ENCODE peak calls at places on chromosomes 16 and 17, in five cellular contexts. G is neural progenitor cell, R is nephron progenitor cell, J is fibroblast of villous mesenchyme, Z is breast epithelium. F is an unnamed sample.

GRCh38 chr16:19294156-19294649 is 8.7 kb downstream of the CLEC19A start:
- DNase-seq in G (no peak), R (no peak), J (peak), Z (peak), F (no peak)

GRCh38 chr16:51276335-51276734 is 125.3 kb upstream of the SALL1 start:
- DNase-seq in G (no peak), R (no peak), J (peak), Z (no peak), F (no peak)

GRCh38 chr17:47197821-47198220 is 8.7 kb upstream of the CDC27 start:
- DNase-seq in G (no peak), R (no peak), J (no peak), Z (no peak), F (no peak)

GRCh38 chr16:35173295-35173694 is 1713.9 kb downstream of the TP53TG3F start:
- DNase-seq in G (no peak), R (no peak), J (no peak), Z (no peak), F (no peak)

GRCh38 chr17:15121426-15121825 is 143.7 kb downstream of the PMP22 start:
- DNase-seq in G (no peak), R (no peak), J (peak), Z (no peak), F (no peak)

GRCh38 chr16:11560701-11561439 is 25.8 kb downstream of the LITAF start:
- DNase-seq in G (peak), R (peak), J (peak), Z (no peak), F (no peak)

GRCh38 chr16:13291934-13292333 is 390.5 kb downstream of the SHISA9 start:
- DNase-seq in G (peak), R (peak), J (no peak), Z (no peak), F (no peak)

GRCh38 chr17:2701996-2702741 is 9.4 kb downstream of the CLUH start:
- DNase-seq in G (no peak), R (no peak), J (no peak), Z (peak), F (peak)

GRCh38 chr17:39027440-39028035 is 60.3 kb upstream of the FBXO47 start:
- DNase-seq in G (peak), R (peak), J (no peak), Z (no peak), F (no peak)

GRCh38 chr16:50999181-50999580 is 151.9 kb downstream of the SALL1 start:
- DNase-seq in G (peak), R (no peak), J (no peak), Z (no peak), F (no peak)

GRCh38 chr16:52435573-52435972 is 111.4 kb downstream of the TOX3 start:
- DNase-seq in G (peak), R (no peak), J (no peak), Z (no peak), F (peak)

GRCh38 chr16:57810197-57811024 is 8.1 kb upstream of the KIFC3 start:
- DNase-seq in G (peak), R (peak), J (peak), Z (peak), F (no peak)

GRCh38 chr17:44024271-44024663 is 9.5 kb upstream of the TMEM101 start:
- DNase-seq in G (no peak), R (no peak), J (no peak), Z (no peak), F (peak)

GRCh38 chr16:54347961-54348360 is 61.4 kb upstream of the IRX3 start:
- DNase-seq in G (no peak), R (no peak), J (no peak), Z (no peak), F (no peak)

GRCh38 chr17:4230142-4230541 is 33.6 kb downstream of the ANKFY1 start:
- DNase-seq in G (no peak), R (no peak), J (peak), Z (peak), F (no peak)

GRCh38 chr16:86575754-86576557 is 2.4 kb upstream of the FOXL1 start:
- DNase-seq in G (peak), R (peak), J (peak), Z (peak), F (peak)

GRCh38 chr17:43570518-43570928 is 24.4 kb upstream of the ETV4 start:
- DNase-seq in G (no peak), R (no peak), J (peak), Z (no peak), F (no peak)

GRCh38 chr16:360698-361336 is 8.3 kb upstream of the AXIN1 start:
- DNase-seq in G (no peak), R (no peak), J (no peak), Z (no peak), F (no peak)

GRCh38 chr17:10048951-10049350 is 143.9 kb upstream of the RCVRN start:
- DNase-seq in G (no peak), R (no peak), J (no peak), Z (no peak), F (no peak)

GRCh38 chr16:87344165-87344930 is 27.2 kb upstream of the C16orf95 start:
- DNase-seq in G (no peak), R (no peak), J (no peak), Z (no peak), F (no peak)

GRCh38 chr16:1277016-1277944 is 21.4 kb downstream of the TPSD1 start:
- DNase-seq in G (no peak), R (no peak), J (no peak), Z (no peak), F (no peak)

GRCh38 chr16:23962001-23962400 is 126.2 kb downstream of the PRKCB start:
- DNase-seq in G (no peak), R (no peak), J (no peak), Z (no peak), F (no peak)

DNA sequence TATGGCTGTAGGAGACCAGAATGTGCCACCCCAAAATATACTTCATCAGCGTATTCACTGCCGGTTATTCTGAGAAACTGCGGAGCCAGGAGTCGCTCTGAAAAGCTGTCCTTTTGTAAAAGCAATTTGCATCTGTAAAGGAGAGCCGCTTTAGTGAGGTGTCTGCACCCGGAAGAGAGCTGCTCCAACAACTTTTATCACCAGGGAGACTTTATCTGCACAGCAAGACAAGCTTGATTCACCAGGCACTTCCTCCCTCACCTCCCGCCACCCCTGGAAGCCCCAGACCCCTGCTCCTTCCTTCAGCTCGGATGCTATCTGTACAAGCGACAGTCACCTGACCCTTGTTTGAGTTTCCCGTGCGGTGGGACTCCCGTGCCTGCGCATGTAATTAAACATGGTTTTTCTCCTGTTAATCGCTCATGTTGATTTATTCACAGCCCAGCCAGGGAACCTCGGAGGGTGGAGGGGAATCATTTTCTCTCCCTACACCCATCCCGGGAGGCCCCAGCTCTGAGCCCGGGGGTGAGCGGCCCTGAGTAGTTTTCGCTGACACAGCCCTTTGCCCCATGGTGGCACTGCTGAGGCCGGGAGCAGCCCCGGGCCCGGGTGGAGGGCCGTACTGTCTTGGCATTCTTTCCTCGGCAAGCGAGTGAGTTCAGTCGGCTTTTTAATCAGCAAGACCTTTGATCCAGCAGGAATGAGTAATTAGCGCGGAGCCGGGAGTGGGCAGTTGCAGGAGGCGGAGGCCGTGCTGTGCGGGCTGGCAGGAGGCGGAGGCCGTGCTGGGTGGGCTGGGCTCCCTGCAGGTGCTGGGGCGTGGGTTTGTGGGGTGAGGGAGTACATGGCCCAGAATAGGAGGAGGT is 222.7 kb upstream of the CIBAR2 start:
- DNase-seq in G (peak), R (peak), J (peak), Z (no peak), F (no peak)
- TF ChIP-seq CTCF in G (peak), R (no peak), J (peak), Z (no peak), F (no peak)

GRCh38 chr17:11240041-11240801 is 792 bp upstream of the SHISA6 start:
- DNase-seq in G (peak), R (peak), J (no peak), Z (no peak), F (peak)
- TF ChIP-seq CTCF in G (peak), R (no peak), J (no peak), Z (no peak), F (no peak)

DNA sequence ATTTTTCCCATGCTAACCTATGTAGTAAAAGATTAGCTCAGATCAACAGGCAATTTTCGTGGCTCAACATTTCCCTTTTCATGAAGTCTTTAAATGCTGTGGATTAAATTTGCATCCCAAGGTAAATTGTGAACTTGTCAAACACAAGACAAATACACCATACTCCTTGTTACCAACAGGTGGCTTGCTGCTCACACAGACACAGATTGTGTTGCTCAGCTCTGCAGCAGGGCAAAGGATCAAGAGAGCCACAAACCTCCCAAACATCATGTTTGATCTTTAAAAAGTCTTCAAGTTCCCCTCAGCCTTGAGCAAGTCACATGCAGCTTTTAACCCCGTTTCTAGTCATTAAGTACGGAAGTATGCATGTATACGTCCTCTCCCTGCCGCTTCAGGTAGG is 119.6 kb upstream of the CNTNAP4 start:
- DNase-seq in G (peak), R (no peak), J (no peak), Z (no peak), F (no peak)
- TF ChIP-seq CTCF in G (peak), R (no peak), J (no peak), Z (no peak), F (no peak)

GRCh38 chr16:79449906-79450305 is 150.6 kb downstream of the MAF start:
- DNase-seq in G (no peak), R (no peak), J (no peak), Z (no peak), F (no peak)

GRCh38 chr16:79444522-79445040 is 156.0 kb downstream of the MAF start:
- DNase-seq in G (no peak), R (no peak), J (no peak), Z (no peak), F (no peak)

GRCh38 chr16:79451196-79451816 is 149.2 kb downstream of the MAF start:
- DNase-seq in G (no peak), R (no peak), J (no peak), Z (no peak), F (no peak)

DNA sequence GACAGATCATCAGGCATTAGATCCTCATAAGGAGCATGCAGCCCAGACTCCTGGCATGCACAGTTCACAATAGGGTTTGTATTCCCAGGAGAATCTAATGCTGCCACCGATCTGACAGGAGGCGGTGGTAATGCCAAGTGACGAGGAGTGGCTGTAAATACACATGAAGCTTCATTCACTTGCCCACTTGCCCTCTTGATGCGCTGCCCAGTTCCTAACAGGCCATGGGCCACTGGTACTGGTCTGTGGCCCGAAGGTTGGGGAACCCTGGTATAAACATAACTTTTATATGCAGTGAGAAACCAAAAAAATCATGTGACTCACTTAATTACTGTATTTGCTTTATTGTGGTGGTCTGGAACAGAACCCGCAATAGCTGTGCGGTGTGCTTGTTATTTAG is 151.5 kb downstream of the MAF start:
- DNase-seq in G (no peak), R (no peak), J (no peak), Z (no peak), F (no peak)
- TF ChIP-seq CTCF in G (no peak), R (no peak), J (no peak), Z (no peak), F (no peak)

GRCh38 chr17:29567362-29568330 is 809 bp upstream of the ABHD15 start:
- DNase-seq in G (peak), R (peak), J (peak), Z (no peak), F (peak)
- TF ChIP-seq CTCF in G (peak), R (peak), J (peak), Z (no peak), F (no peak)

GRCh38 chr17:7825206-7825980 is 8.6 kb upstream of the KDM6B start:
- DNase-seq in G (peak), R (no peak), J (no peak), Z (no peak), F (no peak)
- TF ChIP-seq CTCF in G (peak), R (no peak), J (peak), Z (no peak), F (no peak)

GRCh38 chr17:82424863-82425159 is 6.4 kb upstream of the OGFOD3 start:
- DNase-seq in G (no peak), R (no peak), J (no peak), Z (no peak), F (no peak)

GRCh38 chr17:82428546-82428945 is 10.2 kb upstream of the OGFOD3 start:
- DNase-seq in G (no peak), R (no peak), J (no peak), Z (no peak), F (no peak)

GRCh38 chr17:82419471-82419995 is 1.1 kb upstream of the OGFOD3 start:
- DNase-seq in G (no peak), R (no peak), J (peak), Z (no peak), F (no peak)

GRCh38 chr17:82429824-82430223 is 11.4 kb upstream of the OGFOD3 start:
- DNase-seq in G (no peak), R (no peak), J (no peak), Z (no peak), F (no peak)

GRCh38 chr17:82424001-82424862 is 5.8 kb upstream of the OGFOD3 start:
- DNase-seq in G (peak), R (peak), J (peak), Z (no peak), F (no peak)
- TF ChIP-seq CTCF in G (peak), R (peak), J (peak), Z (peak), F (peak)

GRCh38 chr17:57757735-57758134 is 12.6 kb upstream of the CCDC182 start:
- DNase-seq in G (no peak), R (no peak), J (no peak), Z (no peak), F (no peak)
- TF ChIP-seq CTCF in G (no peak), R (no peak), J (no peak), Z (no peak), F (no peak)

GRCh38 chr17:50575581-50576210 is 15.2 kb downstream of the CACNA1G start:
- DNase-seq in G (no peak), R (no peak), J (no peak), Z (no peak), F (no peak)
- TF ChIP-seq CTCF in G (no peak), R (no peak), J (no peak), Z (no peak), F (no peak)